ENCODE peak calls at places on chromosomes 4 and X, in nine cellular contexts. B is hepatocyte; K is HepG2; M is GM23248; L is CD4-positive, alpha-beta memory T cell; I is colonic mucosa; D is tibial nerve; S is pancreas; F is stomach. Q is an unnamed sample.

GRCh38 chr4:23485793-23486192 is 404.1 kb downstream of the PPARGC1A start:
- DNase-seq in M (no peak), B (no peak), K (no peak), S (no peak), F (no peak), I (no peak), L (no peak), D (no peak), Q (peak; percentile 33)

GRCh38 chrX:13026877-13027652 is 17.4 kb downstream of the FAM9C start:
- DNase-seq in F (no peak), K (no peak), M (no peak), S (no peak), D (no peak), B (no peak), L (no peak), I (no peak), Q (no peak)

GRCh38 chrX:129755779-129756650 is 17.2 kb downstream of the XPNPEP2 start:
- DNase-seq in K (no peak), B (no peak), F (no peak), S (no peak), D (no peak), M (no peak), L (no peak), I (no peak), Q (no peak)

GRCh38 chr4:180828455-180829018 is 1414.7 kb upstream of the TENM3 start:
- DNase-seq in L (no peak), M (peak; percentile 78), F (no peak), K (peak; percentile 25), B (peak; percentile 75), I (no peak), D (no peak), S (no peak), Q (peak; percentile 13)

GRCh38 chrX:102983205-102983604 is 46.1 kb downstream of the RAB40AL start:
- DNase-seq in I (no peak), D (no peak), L (no peak), K (no peak), B (no peak), S (no peak), F (no peak), M (no peak), Q (no peak)

GRCh38 chrX:53441531-53442321 is 7.6 kb upstream of the HSD17B10 start:
- DNase-seq in K (peak; percentile 62), I (peak; percentile 84), M (peak; percentile 80), S (peak; percentile 72), F (peak; percentile 84), L (peak; percentile 70), B (peak; percentile 85), D (peak; percentile 28), Q (peak; percentile 83)

GRCh38 chr4:150119492-150119891 is 41.2 kb downstream of the DCLK2 start:
- DNase-seq in B (peak; percentile 14), K (peak; percentile 61), F (no peak), I (no peak), D (no peak), L (no peak), S (no peak), M (peak; percentile 71), Q (no peak)

GRCh38 chr4:38983756-38984647 is 48.2 kb downstream of the TMEM156 start:
- DNase-seq in K (peak; percentile 62), F (no peak), I (no peak), B (no peak), S (no peak), L (no peak), M (peak; percentile 70), D (no peak), Q (no peak)

GRCh38 chr4:63275491-63275890 is 1133.8 kb downstream of the TECRL start:
- DNase-seq in F (no peak), B (no peak), D (no peak), I (no peak), L (no peak), M (no peak), K (no peak), S (no peak), Q (no peak)

GRCh38 chr4:101103381-101104142 is 243.8 kb downstream of the PPP3CA start:
- DNase-seq in B (no peak), D (no peak), L (no peak), S (no peak), M (peak; percentile 3), F (no peak), I (peak; percentile 33), K (no peak), Q (no peak)

GRCh38 chrX:2486476-2487133 is 14.2 kb downstream of the DHRSX start:
- DNase-seq in K (no peak), F (no peak), B (no peak), D (no peak), M (no peak), L (no peak), I (no peak), S (no peak), Q (no peak)

GRCh38 chr4:87981505-87981904 is 6.0 kb downstream of the SPP1 start:
- DNase-seq in K (no peak), B (no peak), S (no peak), F (no peak), D (no peak), L (no peak), I (no peak), M (no peak), Q (no peak)

GRCh38 chrX:55759478-55759877 is 41.9 kb downstream of the RRAGB start:
- DNase-seq in L (no peak), S (no peak), B (no peak), F (no peak), D (no peak), K (no peak), M (no peak), I (no peak), Q (no peak)
- H3K9me3 ChIP-seq in L (no peaks in the 10 kb centered on the region), S (no peaks in the 10 kb centered on the region), B (no peaks in the 10 kb centered on the region), F (no peaks in the 10 kb centered on the region), D (no peaks in the 10 kb centered on the region), K (no peaks in the 10 kb centered on the region), M (no peaks in the 10 kb centered on the region), I (no peaks in the 10 kb centered on the region), Q (no peaks in the 10 kb centered on the region)

DNA sequence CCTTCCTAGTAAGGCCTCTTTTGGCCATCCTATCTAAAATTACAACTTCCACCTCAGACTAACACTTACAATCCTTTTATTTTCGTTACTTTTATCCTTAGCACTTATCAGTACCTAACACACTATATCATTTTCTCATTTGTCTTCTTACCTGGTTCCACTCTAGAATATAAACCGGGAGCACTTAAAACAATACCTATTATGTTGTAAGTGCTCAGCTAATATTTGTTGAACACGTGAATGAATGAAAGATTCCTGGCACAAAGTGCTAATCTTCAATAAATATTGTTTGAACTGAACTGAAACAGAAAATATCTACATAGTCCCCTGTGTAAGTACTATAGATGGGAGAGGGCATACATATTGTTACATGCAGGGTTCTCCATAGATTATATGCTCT is 14.4 kb downstream of the MGARP start:
- DNase-seq in K (no peak), S (no peak), D (no peak), I (no peak), B (no peak), M (no peak), F (no peak), L (no peak), Q (no peak)
- H3K27ac ChIP-seq in K (no peak overlapping the region), S (no peak overlapping the region), D (no peak overlapping the region), I (no peak overlapping the region), B (no peak overlapping the region), M (no peak overlapping the region), F (no peak overlapping the region), L (no peak overlapping the region), Q (no peak overlapping the region)

GRCh38 chrX:38315186-38315585 is 12.1 kb downstream of the RPGR start:
- DNase-seq in K (no peak), F (no peak), L (no peak), D (no peak), M (no peak), I (no peak), B (no peak), S (no peak), Q (no peak)

GRCh38 chrX:38320819-38321218 is 6.5 kb downstream of the RPGR start:
- DNase-seq in S (no peak), F (no peak), M (no peak), D (no peak), K (no peak), B (no peak), L (no peak), I (no peak), Q (no peak)

GRCh38 chrX:38313190-38313589 is 14.1 kb downstream of the RPGR start:
- DNase-seq in F (no peak), S (no peak), B (no peak), L (no peak), M (peak; percentile 53), D (no peak), K (no peak), I (no peak), Q (no peak)

GRCh38 chrX:38318196-38318595 is 9.1 kb downstream of the RPGR start:
- DNase-seq in M (no peak), B (no peak), L (no peak), K (no peak), S (no peak), D (no peak), I (no peak), F (no peak), Q (no peak)

DNA sequence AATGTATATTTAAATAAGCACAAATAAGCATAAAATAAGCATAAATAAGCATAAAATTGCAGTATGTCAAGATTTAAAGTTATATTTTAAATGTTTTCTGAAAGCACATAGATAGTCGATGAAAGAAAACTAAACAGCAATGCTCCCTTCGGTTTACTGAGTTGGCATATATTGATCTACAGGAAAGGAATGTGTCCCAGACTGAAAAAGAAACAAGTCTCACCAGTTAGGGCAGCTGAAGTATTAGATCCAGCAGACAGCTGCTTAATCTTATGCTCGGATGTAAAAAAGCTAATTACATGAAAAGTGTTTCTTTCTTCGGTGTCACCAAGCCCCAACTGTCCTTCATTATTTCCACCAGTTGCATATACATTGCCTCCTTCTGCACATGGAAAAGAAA is 8.7 kb downstream of the RPGR start:
- DNase-seq in L (no peak), K (no peak), B (no peak), S (no peak), I (no peak), D (no peak), M (no peak), F (no peak), Q (no peak)
- H3K9me3 ChIP-seq in L (no peaks in the 10 kb centered on the region), K (no peaks in the 10 kb centered on the region), B (no peaks in the 10 kb centered on the region), S (no peaks in the 10 kb centered on the region), I (no peaks in the 10 kb centered on the region), D (no peaks in the 10 kb centered on the region), M (no peaks in the 10 kb centered on the region), F (no peaks in the 10 kb centered on the region), Q (no peaks in the 10 kb centered on the region)

GRCh38 chr4:185235480-185236154 is 26.2 kb downstream of the SNX25 start:
- DNase-seq in M (no peak), S (no peak), K (peak; percentile 85), I (no peak), B (peak; percentile 80), D (no peak), L (no peak), F (no peak), Q (no peak)

GRCh38 chr4:185236155-185236503 is 26.7 kb downstream of the SNX25 start:
- DNase-seq in M (no peak), L (no peak), I (no peak), K (no peak), D (no peak), S (no peak), B (no peak), F (no peak), Q (no peak)

GRCh38 chr4:185238750-185239149 is 29.4 kb downstream of the SNX25 start:
- DNase-seq in B (no peak), K (no peak), S (no peak), M (peak; percentile 20), L (no peak), I (no peak), D (no peak), F (no peak), Q (no peak)

GRCh38 chr4:185237185-185237584 is 27.8 kb downstream of the SNX25 start:
- DNase-seq in D (no peak), M (no peak), I (no peak), L (no peak), K (no peak), S (no peak), F (no peak), B (no peak), Q (no peak)

GRCh38 chr4:185238261-185238681 is 28.9 kb downstream of the SNX25 start:
- DNase-seq in L (no peak), B (no peak), I (no peak), F (no peak), K (no peak), S (no peak), D (no peak), M (peak; percentile 88), Q (no peak)
- H3K27ac ChIP-seq in L (no peak overlapping the region), B (no peak overlapping the region), I (no peak overlapping the region), F (no peak overlapping the region), K (no peak overlapping the region), S (no peak overlapping the region), D (no peak overlapping the region), M (peak overlapping the region; percentile 40), Q (no peak overlapping the region)

Q was measured in heart right ventricle.